ENCODE peak calls at places on chromosomes 4 and X, in seven cellular contexts. Z, E, K, G, I, L and B are unnamed samples.

GRCh38 chr4:130825283-130825682 is 1729.3 kb downstream of the C4orf33 start:
- DNase-seq in Z (no peak), E (no peak), K (no peak), G (no peak), I (no peak), L (peak; percentile 1), B (no peak)

GRCh38 chrX:6468716-6469115 is 66.2 kb downstream of the VCX3A start:
- DNase-seq in Z (no peak), E (no peak), K (no peak), G (no peak), I (no peak), L (no peak), B (no peak)

GRCh38 chrX:153830632-153831434 is 489 bp upstream of the PDZD4 start:
- DNase-seq in Z (no peak), E (no peak), K (no peak), G (no peak), I (no peak), L (no peak), B (no peak)

GRCh38 chr4:101039367-101039766 is 308.0 kb downstream of the PPP3CA start:
- DNase-seq in Z (no peak), E (no peak), K (no peak), G (no peak), I (no peak), L (no peak), B (no peak)

GRCh38 chrX:10612215-10612614 is 8.2 kb downstream of the MID1 start:
- DNase-seq in Z (no peak), E (peak; percentile 61), K (no peak), G (no peak), I (no peak), L (peak; percentile 65), B (no peak)

GRCh38 chrX:46759645-46759974 is 692 bp upstream of the SLC9A7 start:
- DNase-seq in Z (no peak), E (peak; percentile 42), K (no peak), G (no peak), I (no peak), L (no peak), B (no peak)

GRCh38 chr4:92387459-92388069 is 83.8 kb downstream of the GRID2 start:
- DNase-seq in Z (no peak), E (peak; percentile 11), K (peak; percentile 3), G (no peak), I (no peak), L (peak; percentile 33), B (no peak)

GRCh38 chr4:166481739-166482138 is 608.7 kb downstream of the TLL1 start:
- DNase-seq in Z (no peak), E (no peak), K (no peak), G (no peak), I (no peak), L (peak; percentile 12), B (no peak)

GRCh38 chrX:43882294-43882681 is at the start of gene MAOB:
- DNase-seq in Z (peak; percentile 62), E (no peak), K (no peak), G (peak; percentile 66), I (peak; percentile 46), L (peak; percentile 30), B (no peak)

GRCh38 chr4:36269116-36269515 is 12.3 kb upstream of the DTHD1 start:
- DNase-seq in Z (no peak), E (no peak), K (no peak), G (no peak), I (no peak), L (no peak), B (no peak)

GRCh38 chr4:163776961-163777360 is 282.5 kb downstream of the TMA16 start:
- DNase-seq in Z (no peak), E (no peak), K (no peak), G (no peak), I (no peak), L (no peak), B (no peak)

GRCh38 chr4:173301518-173302201 is 32.5 kb downstream of the HMGB2 start:
- DNase-seq in Z (no peak), E (peak; percentile 35), K (peak; percentile 29), G (no peak), I (no peak), L (peak; percentile 72), B (no peak)

GRCh38 chr4:81030617-81031388 is at the start of gene BMP3:
- DNase-seq in Z (no peak), E (peak; percentile 26), K (no peak), G (no peak), I (peak; percentile 75), L (peak; percentile 57), B (no peak)

GRCh38 chr4:25953740-25954139 is 39.7 kb downstream of the SMIM20 start:
- DNase-seq in Z (no peak), E (no peak), K (no peak), G (no peak), I (no peak), L (peak; percentile 76), B (no peak)

GRCh38 chrX:37314526-37314925 is 34.6 kb upstream of the PRRG1 start:
- DNase-seq in Z (no peak), E (peak; percentile 16), K (no peak), G (no peak), I (no peak), L (no peak), B (peak; percentile 42)

GRCh38 chr4:3410401-3411135 is 31.2 kb upstream of the HGFAC start:
- DNase-seq in Z (no peak), E (no peak), K (no peak), G (no peak), I (no peak), L (no peak), B (no peak)

GRCh38 chr4:103318327-103318726 is 120.2 kb upstream of the CENPE start:
- DNase-seq in Z (no peak), E (no peak), K (no peak), G (no peak), I (no peak), L (no peak), B (no peak)

GRCh38 chrX:31670245-31670644 is 598.4 kb upstream of the FTHL17 start:
- DNase-seq in Z (no peak), E (no peak), K (no peak), G (no peak), I (no peak), L (no peak), B (no peak)

GRCh38 chr4:96472103-96472867 is 632.4 kb downstream of the PDHA2 start:
- DNase-seq in Z (no peak), E (no peak), K (no peak), G (no peak), I (no peak), L (no peak), B (no peak)

GRCh38 chr4:113016377-113016776 is 33.1 kb upstream of the ANK2 start:
- DNase-seq in Z (no peak), E (no peak), K (no peak), G (no peak), I (no peak), L (no peak), B (no peak)

GRCh38 chrX:78124304-78124703 is 15.1 kb downstream of the TAF9B start:
- DNase-seq in Z (no peak), E (no peak), K (no peak), G (no peak), I (no peak), L (peak; percentile 33), B (no peak)

GRCh38 chr4:48902266-48902665 is 4.3 kb downstream of the OCIAD2 start:
- DNase-seq in Z (no peak), E (no peak), K (no peak), G (no peak), I (no peak), L (peak; percentile 64), B (no peak)

GRCh38 chr4:2284934-2285664 is 23.2 kb upstream of the MXD4 start:
- DNase-seq in Z (no peak), E (peak; percentile 58), K (no peak), G (no peak), I (peak; percentile 23), L (peak; percentile 84), B (peak; percentile 16)

GRCh38 chr4:52977252-52977651 is 115.1 kb downstream of the RASL11B start:
- DNase-seq in Z (no peak), E (no peak), K (no peak), G (no peak), I (no peak), L (no peak), B (no peak)

GRCh38 chr4:89048906-89049601 is 7.9 kb downstream of the FAM13A start:
- DNase-seq in Z (no peak), E (peak; percentile 31), K (no peak), G (no peak), I (no peak), L (no peak), B (no peak)

GRCh38 chr4:3667258-3667657 is 98.9 kb upstream of the ADRA2C start:
- DNase-seq in Z (no peak), E (no peak), K (no peak), G (no peak), I (no peak), L (no peak), B (no peak)

GRCh38 chr4:56424697-56425514 is 10.5 kb downstream of the PPAT start:
- DNase-seq in Z (no peak), E (peak; percentile 42), K (no peak), G (no peak), I (no peak), L (peak; percentile 61), B (no peak)

GRCh38 chr4:149896428-149896827 is 80.8 kb upstream of the IQCM start:
- DNase-seq in Z (no peak), E (peak; percentile 62), K (peak; percentile 27), G (peak; percentile 20), I (no peak), L (peak; percentile 65), B (peak; percentile 24)

GRCh38 chr4:41022116-41022515 is 192.2 kb downstream of the APBB2 start:
- DNase-seq in Z (no peak), E (peak; percentile 82), K (peak; percentile 22), G (no peak), I (no peak), L (peak; percentile 87), B (peak; percentile 51)

GRCh38 chrX:72307646-72308051 is 1.9 kb upstream of the CITED1 start:
- DNase-seq in Z (no peak), E (no peak), K (no peak), G (no peak), I (no peak), L (no peak), B (no peak)
- H3K4me3 ChIP-seq in Z (peak overlapping the region; percentile 56), E (no peak overlapping the region), K (no peak overlapping the region), G (peak overlapping the region; percentile 57), I (peak overlapping the region; percentile 60), L (no peak overlapping the region), B (no peak overlapping the region)

GRCh38 chrX:121308276-121308805 is 260.9 kb downstream of the GLUD2 start:
- DNase-seq in Z (no peak), E (peak; percentile 73), K (peak; percentile 7), G (no peak), I (no peak), L (peak; percentile 84), B (peak; percentile 7)
- TF ChIP-seq CTCF in Z (peak; percentile 34), E (peak; percentile 61), K (peak; percentile 29), G (peak; percentile 28), I (peak; percentile 27), L (peak; percentile 46), B (peak; percentile 37)

GRCh38 chrX:95248386-95248785 is 1436.3 kb upstream of the DIAPH2 start:
- DNase-seq in Z (no peak), E (no peak), K (no peak), G (no peak), I (no peak), L (no peak), B (no peak)
- H3K4me3 ChIP-seq in Z (no peak overlapping the region), E (no peak overlapping the region), K (no peak overlapping the region), G (no peak overlapping the region), I (no peak overlapping the region), L (no peak overlapping the region), B (no peak overlapping the region)

DNA sequence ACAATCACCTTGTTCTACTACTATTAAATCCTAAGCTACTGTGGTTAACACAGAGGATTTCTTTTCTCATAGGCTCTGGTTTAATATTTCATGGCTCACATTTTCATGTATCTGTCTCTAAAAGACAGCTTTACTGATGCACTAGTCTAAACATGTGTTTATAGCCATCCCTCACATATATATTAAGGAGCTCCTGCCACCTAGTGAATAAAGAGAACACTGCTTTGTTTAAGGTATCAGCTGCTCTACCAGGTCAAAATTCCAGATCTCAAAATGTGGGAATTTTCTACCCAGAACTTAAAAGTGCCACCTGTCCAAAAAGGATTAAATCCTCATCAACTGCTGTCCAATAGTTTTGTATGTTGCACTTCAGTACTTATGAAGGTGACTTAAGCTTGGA is 188.5 kb upstream of the TEX13C start:
- DNase-seq in Z (no peak), E (no peak), K (no peak), G (no peak), I (no peak), L (no peak), B (no peak)
- TF ChIP-seq CTCF in Z (no peak), E (peak; percentile 15), K (no peak), G (no peak), I (peak; percentile 21), L (no peak), B (no peak)